ENCODE peak calls at places on chromosomes 3 and 15, in four cellular contexts. I is stomach, Z is HepG2, J is K562. C is an unnamed sample.

GRCh38 chr15:61038387-61038786 is 190.7 kb downstream of the RORA start:
- DNase-seq in I (no peak), Z (no peak), J (no peak), C (no peak)

GRCh38 chr3:161348791-161349400 is 22.4 kb downstream of the SPTSSB start:
- DNase-seq in I (no peak), Z (no peak), J (no peak), C (no peak)

GRCh38 chr15:61556037-61556648 is 327.0 kb upstream of the RORA start:
- DNase-seq in I (no peak), Z (peak), J (no peak), C (no peak)

GRCh38 chr3:37107846-37108245 is 66.5 kb downstream of the LRRFIP2 start:
- DNase-seq in I (no peak), Z (no peak), J (no peak), C (no peak)

GRCh38 chr3:117842086-117842485 is 1132.5 kb downstream of the TUSC7 start:
- DNase-seq in I (no peak), Z (no peak), J (no peak), C (no peak)

GRCh38 chr3:143627336-143627735 is 220.9 kb downstream of the SLC9A9 start:
- DNase-seq in I (no peak), Z (no peak), J (no peak), C (no peak)

GRCh38 chr3:133962879-133963278 is 66.8 kb downstream of the SLCO2A1 start:
- DNase-seq in I (no peak), Z (no peak), J (no peak), C (no peak)

GRCh38 chr3:195906865-195907729 is 1.3 kb downstream of the TNK2 start:
- DNase-seq in I (peak), Z (no peak), J (no peak), C (no peak)

GRCh38 chr3:10996345-10997050 is 4.0 kb downstream of the SLC6A1 start:
- DNase-seq in I (no peak), Z (no peak), J (no peak), C (no peak)

GRCh38 chr3:184568918-184569829 is 7.6 kb downstream of the EPHB3 start:
- DNase-seq in I (peak), Z (no peak), J (peak), C (no peak)

GRCh38 chr15:49962044-49962602 is 156.9 kb downstream of the ATP8B4 start:
- DNase-seq in I (no peak), Z (no peak), J (no peak), C (no peak)

GRCh38 chr3:132222868-132223538 is 94.2 kb upstream of the ACP3 start:
- DNase-seq in I (no peak), Z (no peak), J (no peak), C (no peak)

GRCh38 chr3:97821810-97822775 is at the start of gene CRYBG3:
- DNase-seq in I (peak), Z (peak), J (peak), C (peak)

GRCh38 chr15:70596354-70597055 is 166.9 kb downstream of the UACA start:
- DNase-seq in I (no peak), Z (peak), J (no peak), C (no peak)

GRCh38 chr15:78130466-78131294 is 565 bp downstream of the CIB2 start:
- DNase-seq in I (no peak), Z (no peak), J (peak), C (no peak)

GRCh38 chr15:73515520-73515919 is 72.6 kb downstream of the REC114 start:
- DNase-seq in I (no peak), Z (no peak), J (no peak), C (no peak)

GRCh38 chr3:146308222-146308621 is 57.3 kb upstream of the PLSCR4 start:
- DNase-seq in I (no peak), Z (no peak), J (no peak), C (no peak)

GRCh38 chr3:23576379-23576959 is 229.3 kb upstream of the UBE2E1 start:
- DNase-seq in I (no peak), Z (no peak), J (no peak), C (no peak)

GRCh38 chr3:151201046-151201730 is 1.8 kb downstream of the GPR171 start:
- DNase-seq in I (no peak), Z (no peak), J (no peak), C (no peak)

GRCh38 chr3:127043041-127043641 is 60.2 kb downstream of the PLXNA1 start:
- DNase-seq in I (peak), Z (no peak), J (no peak), C (no peak)

GRCh38 chr3:120622457-120622856 is 26.3 kb downstream of the NDUFB4 start:
- DNase-seq in I (no peak), Z (no peak), J (no peak), C (no peak)

GRCh38 chr3:175346573-175347356 is 487.6 kb downstream of the NAALADL2 start:
- DNase-seq in I (peak), Z (no peak), J (no peak), C (no peak)

GRCh38 chr3:71962561-71963240 is 177.8 kb upstream of the PROK2 start:
- DNase-seq in I (no peak), Z (no peak), J (no peak), C (no peak)

GRCh38 chr15:98649996-98650870 is 1.9 kb downstream of the IGF1R start:
- DNase-seq in I (peak), Z (peak), J (no peak), C (no peak)

GRCh38 chr3:194251891-194252560 is 99.1 kb downstream of the CPN2 start:
- DNase-seq in I (no peak), Z (no peak), J (no peak), C (no peak)

GRCh38 chr15:23038741-23039150 is 623 bp downstream of the TUBGCP5 start:
- DNase-seq in I (no peak), Z (peak), J (no peak), C (no peak)

GRCh38 chr15:66746231-66746605 is 44.2 kb downstream of the SMAD6 start:
- DNase-seq in I (no peak), Z (no peak), J (no peak), C (no peak)

GRCh38 chr15:36050899-36051298 is 504.9 kb upstream of the DPH6 start:
- DNase-seq in I (no peak), Z (no peak), J (no peak), C (no peak)

GRCh38 chr3:139937674-139938279 is 2.8 kb downstream of the CLSTN2 start:
- DNase-seq in I (peak), Z (no peak), J (peak), C (peak)

GRCh38 chr3:120726784-120727183 is 15.5 kb downstream of the RABL3 start:
- DNase-seq in I (no peak), Z (no peak), J (no peak), C (no peak)

GRCh38 chr3:191492601-191493000 is 31.6 kb downstream of the PYDC2 start:
- DNase-seq in I (no peak), Z (no peak), J (no peak), C (no peak)

GRCh38 chr3:3160826-3161225 is 18.7 kb downstream of the CRBN start:
- DNase-seq in I (no peak), Z (no peak), J (no peak), C (no peak)

GRCh38 chr3:101273608-101274007 is 46.8 kb downstream of the IMPG2 start:
- DNase-seq in I (no peak), Z (no peak), J (no peak), C (no peak)

GRCh38 chr15:92391640-92392039 is 2.0 kb upstream of the ST8SIA2 start:
- DNase-seq in I (no peak), Z (peak), J (no peak), C (no peak)

GRCh38 chr15:100189849-100190248 is 151.9 kb downstream of the ADAMTS17 start:
- DNase-seq in I (no peak), Z (no peak), J (no peak), C (no peak)

GRCh38 chr3:177476921-177477435 is 279.7 kb upstream of the TBL1XR1 start:
- DNase-seq in I (no peak), Z (no peak), J (no peak), C (no peak)

GRCh38 chr3:11845661-11846060 is 1.0 kb downstream of the TAMM41 start:
- DNase-seq in I (no peak), Z (no peak), J (no peak), C (peak)

GRCh38 chr3:40719660-40720287 is 195.0 kb downstream of the ZNF621 start:
- DNase-seq in I (no peak), Z (peak), J (peak), C (no peak)

GRCh38 chr3:158679547-158680000 is 7.1 kb upstream of the LXN start:
- DNase-seq in I (no peak), Z (no peak), J (peak), C (no peak)

GRCh38 chr3:18425641-18426403 is 683 bp upstream of the SATB1 start:
- DNase-seq in I (peak), Z (no peak), J (no peak), C (no peak)
- TF ChIP-seq POLR2AphosphoS5 in I (no peak), Z (no peak), J (no peak), C (no peak)

DNA sequence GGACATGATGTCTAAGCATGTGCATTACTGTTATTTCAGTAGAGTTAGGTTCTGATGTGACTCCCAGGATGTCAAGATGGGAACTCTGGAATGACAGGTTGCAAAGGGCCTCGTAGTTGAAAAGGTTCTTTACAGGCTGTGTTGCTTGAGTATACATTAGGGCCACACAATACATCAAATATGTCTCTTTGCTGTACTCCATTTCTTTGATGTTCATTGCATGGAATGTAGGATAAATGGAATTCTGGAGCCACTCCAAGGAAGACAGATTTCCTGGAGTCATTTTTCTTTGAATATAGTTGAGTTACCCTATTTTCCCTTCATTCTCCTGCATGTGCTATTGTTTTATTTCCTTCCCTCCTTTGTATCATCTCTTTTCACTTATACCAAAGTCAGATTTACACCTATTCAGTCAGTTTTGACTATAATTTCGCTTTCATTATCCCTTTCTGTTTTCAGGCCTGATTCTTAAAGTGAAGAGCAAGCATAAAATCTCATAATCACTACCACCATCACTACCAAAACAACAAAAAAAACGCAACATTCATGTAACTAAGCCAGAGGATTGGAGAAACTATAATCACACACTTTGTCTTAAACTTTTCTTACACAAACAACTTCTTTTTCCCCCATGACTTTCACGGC is 61.2 kb upstream of the PTX3 start:
- DNase-seq in I (no peak), Z (no peak), J (no peak), C (no peak)
- TF ChIP-seq POLR2AphosphoS5 in I (no peak), Z (no peak), J (no peak), C (no peak)

DNA sequence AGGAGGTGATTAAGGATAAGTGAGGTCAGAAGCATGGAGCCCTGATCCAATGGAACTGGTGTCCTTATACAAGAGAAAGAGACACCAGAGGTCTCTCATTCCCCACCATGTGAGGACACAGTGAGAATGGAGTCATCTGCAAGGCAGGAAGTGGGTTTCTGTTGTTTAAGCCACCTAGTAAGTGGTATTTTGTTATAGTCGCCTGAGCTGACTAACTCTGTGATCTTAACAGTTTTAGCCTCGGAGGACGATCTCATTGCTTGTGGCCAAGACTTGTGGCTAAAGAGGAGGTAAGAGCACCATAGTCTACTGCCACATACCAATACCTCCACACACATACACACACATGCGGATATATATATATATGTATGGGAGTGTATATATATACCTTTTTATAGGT is 73.8 kb downstream of the MCTP2 start:
- DNase-seq in I (no peak), Z (no peak), J (no peak), C (no peak)
- TF ChIP-seq POLR2AphosphoS5 in I (no peak), Z (no peak), J (no peak), C (no peak)

DNA sequence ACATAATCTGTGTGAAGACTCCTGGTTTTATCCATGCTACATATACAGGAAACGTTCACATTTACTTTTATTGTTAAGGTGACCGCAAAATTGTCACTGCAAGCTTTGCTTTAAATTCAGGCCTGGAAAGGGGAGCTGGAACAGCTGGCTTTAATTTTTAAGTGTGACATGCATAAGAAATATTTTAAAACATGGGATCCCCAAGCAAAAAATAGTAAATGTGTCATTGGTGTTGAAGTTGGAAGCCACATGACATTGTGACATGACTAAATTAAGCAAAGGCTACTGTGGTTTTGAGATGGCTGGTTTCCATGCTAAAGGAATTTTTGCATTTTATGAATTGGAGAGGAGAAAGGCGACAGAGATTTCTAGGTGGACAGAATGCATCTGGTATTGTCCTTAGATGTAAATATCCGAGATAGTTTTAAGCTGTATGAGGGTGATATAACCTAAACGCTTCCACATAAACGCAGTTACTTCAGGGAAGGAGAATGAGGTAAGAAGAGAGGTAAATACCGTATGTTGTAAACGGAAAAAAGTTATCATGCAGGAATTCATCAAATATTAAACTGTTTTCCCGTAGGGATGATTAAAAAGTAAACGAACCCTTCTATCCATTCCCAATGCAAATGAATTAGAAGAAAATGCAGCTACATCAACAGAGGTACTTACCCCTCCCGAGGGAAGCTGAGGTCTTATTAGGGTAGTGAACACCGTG is 927 bp upstream of the FYTTD1 start:
- DNase-seq in I (no peak), Z (no peak), J (no peak), C (no peak)
- TF ChIP-seq POLR2AphosphoS5 in I (no peak), Z (no peak), J (no peak), C (no peak)